ENCODE peak calls at places on chromosomes 1 and 21, in nine cellular contexts. Y is psoas muscle, S is prostate gland, K is retinal pigment epithelial cell, J is WTC11, F is right atrium auricular region, Q is fibroblast of pulmonary artery, H is astrocyte of the spinal cord, V is foreskin keratinocyte. C is an unnamed sample.

GRCh38 chr1:170910273-170910672 is 25.1 kb upstream of the MROH9 start:
- DNase-seq in K (no peak), Q (peak; percentile 81), F (no peak), J (no peak), S (no peak), H (peak; percentile 31), V (no peak), Y (no peak), C (peak; percentile 52)

GRCh38 chr1:1435094-1435903 is at the start of gene VWA1:
- DNase-seq in S (peak; percentile 80), K (no peak), Q (peak; percentile 65), Y (peak; percentile 86), H (peak; percentile 56), J (peak; percentile 69), V (no peak), F (no peak), C (no peak)

GRCh38 chr1:61757945-61758344 is 15.7 kb downstream of the PATJ start:
- DNase-seq in K (no peak), Q (peak; percentile 54), V (no peak), S (no peak), Y (no peak), F (no peak), H (no peak), J (no peak), C (peak; percentile 71)

GRCh38 chr1:151458936-151459330 is 361 bp downstream of the POGZ start:
- DNase-seq in F (peak; percentile 62), K (no peak), V (no peak), Q (peak; percentile 71), H (peak; percentile 68), J (peak; percentile 74), S (peak; percentile 40), Y (peak; percentile 86), C (peak; percentile 37)

GRCh38 chr1:205588691-205589445 is 42.9 kb downstream of the ELK4 start:
- DNase-seq in H (peak; percentile 58), S (no peak), V (no peak), J (peak; percentile 70), K (no peak), F (no peak), Q (peak; percentile 71), Y (peak; percentile 50), C (peak; percentile 46)

GRCh38 chr1:93820554-93821411 is 58.2 kb downstream of the DNTTIP2 start:
- DNase-seq in Y (no peak), J (no peak), F (no peak), K (no peak), S (no peak), H (no peak), Q (no peak), V (no peak), C (no peak)

GRCh38 chr1:244301595-244302130 is 150.0 kb downstream of the ADSS2 start:
- DNase-seq in K (no peak), J (no peak), V (no peak), Y (no peak), F (no peak), H (no peak), S (no peak), Q (no peak), C (no peak)

GRCh38 chr1:70486676-70487470 is 75.8 kb downstream of the CTH start:
- DNase-seq in F (no peak), H (peak; percentile 91), K (peak; percentile 74), S (no peak), Q (peak; percentile 73), Y (no peak), J (no peak), V (peak; percentile 88), C (peak; percentile 79)

GRCh38 chr1:89605692-89606091 is 27.2 kb upstream of the LRRC8C start:
- DNase-seq in Y (no peak), H (peak; percentile 77), V (no peak), S (no peak), K (peak; percentile 69), J (no peak), F (no peak), Q (peak; percentile 80), C (peak; percentile 30)

GRCh38 chr21:25563399-25564116 is 43.7 kb downstream of the MRPL39 start:
- DNase-seq in J (no peak), K (no peak), V (no peak), F (no peak), Q (peak; percentile 29), Y (no peak), S (no peak), H (peak; percentile 40), C (no peak)

GRCh38 chr21:25562660-25563059 is 44.6 kb downstream of the MRPL39 start:
- DNase-seq in V (no peak), Y (no peak), K (no peak), J (no peak), F (no peak), S (no peak), H (peak; percentile 16), Q (no peak), C (no peak)

GRCh38 chr21:25564349-25564948 is 42.8 kb downstream of the MRPL39 start:
- DNase-seq in J (no peak), F (no peak), K (no peak), Y (no peak), Q (no peak), V (no peak), S (no peak), H (no peak), C (no peak)

GRCh38 chr21:25560151-25560783 is 47.0 kb downstream of the MRPL39 start:
- DNase-seq in Y (no peak), V (no peak), H (no peak), F (no peak), S (no peak), K (no peak), J (no peak), Q (peak; percentile 23), C (no peak)

DNA sequence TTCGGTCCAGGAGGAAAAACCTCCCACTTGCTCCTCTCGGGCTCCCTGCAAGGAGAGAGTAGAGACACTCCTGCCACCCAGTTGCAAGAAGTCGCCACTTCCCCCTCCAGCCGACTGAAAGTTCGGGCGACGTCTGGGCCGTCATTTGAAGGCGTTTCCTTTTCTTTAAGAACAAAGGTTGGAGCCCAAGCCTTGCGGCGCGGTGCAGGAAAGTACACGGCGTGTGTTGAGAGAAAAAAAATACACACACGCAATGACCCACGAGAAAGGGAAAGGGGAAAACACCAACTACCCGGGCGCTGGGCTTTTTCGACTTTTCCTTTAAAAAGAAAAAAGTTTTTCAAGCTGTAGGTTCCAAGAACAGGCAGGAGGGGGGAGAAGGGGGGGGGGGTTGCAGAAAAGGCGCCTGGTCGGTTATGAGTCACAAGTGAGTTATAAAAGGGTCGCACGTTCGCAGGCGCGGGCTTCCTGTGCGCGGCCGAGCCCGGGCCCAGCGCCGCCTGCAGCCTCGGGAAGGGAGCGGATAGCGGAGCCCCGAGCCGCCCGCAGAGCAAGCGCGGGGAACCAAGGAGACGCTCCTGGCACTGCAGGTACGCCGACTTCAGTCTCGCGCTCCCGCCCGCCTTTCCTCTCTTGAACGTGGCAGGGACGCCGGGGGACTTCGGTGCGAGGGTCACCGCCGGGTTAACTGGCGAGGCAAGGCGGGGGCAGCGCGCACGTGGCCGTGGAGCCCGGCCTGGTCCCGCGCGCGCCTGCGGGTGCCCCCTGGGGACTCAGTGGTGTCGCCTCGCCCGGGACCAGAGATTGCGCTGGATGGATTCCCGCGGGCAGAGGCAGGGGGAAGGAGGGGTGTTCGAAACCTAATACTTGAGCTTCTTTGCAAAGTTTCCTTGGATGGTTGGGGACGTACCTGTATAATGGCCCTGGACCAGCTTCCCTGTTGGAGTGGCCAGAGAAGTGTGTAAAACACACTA is 45.3 kb downstream of the MRPL39 start:
- DNase-seq in H (peak; percentile 87), Q (peak; percentile 73), V (no peak), F (peak; percentile 69), K (peak; percentile 22), Y (peak; percentile 70), S (no peak), J (peak; percentile 74), C (peak; percentile 65)
- TF ChIP-seq CTCF in H (peak; percentile 34), Q (peak; percentile 13), V (peak; percentile 54), F (no peak), K (peak; percentile 26), Y (peak; percentile 5), S (no peak), J (no peak), C (peak; percentile 57)

GRCh38 chr1:162091681-162092524 is 22.4 kb downstream of the NOS1AP start:
- DNase-seq in S (no peak), H (peak; percentile 17), Q (no peak), Y (no peak), J (no peak), F (no peak), V (no peak), K (no peak), C (no peak)
- TF ChIP-seq CTCF in S (no peak), H (no peak), Q (no peak), Y (no peak), J (no peak), F (no peak), V (no peak), K (no peak), C (no peak)

GRCh38 chr1:91075233-91076135 is 53.6 kb upstream of the ZNF644 start:
- DNase-seq in H (no peak), V (no peak), F (no peak), Y (no peak), J (no peak), K (no peak), Q (peak; percentile 32), S (no peak), C (no peak)
- TF ChIP-seq CTCF in H (no peak), V (no peak), F (no peak), Y (no peak), J (no peak), K (no peak), Q (no peak), S (no peak), C (no peak)

GRCh38 chr1:154998818-154999650 is 3.6 kb upstream of the ZBTB7B start:
- DNase-seq in K (no peak), Q (peak; percentile 80), J (peak; percentile 90), F (no peak), Y (peak; percentile 80), S (peak; percentile 44), V (no peak), H (peak; percentile 70), C (peak; percentile 56)

GRCh38 chr1:155000475-155000724 is 2.2 kb upstream of the ZBTB7B start:
- DNase-seq in Y (no peak), Q (no peak), H (no peak), F (no peak), K (no peak), J (peak; percentile 36), V (no peak), S (peak; percentile 57), C (no peak)

GRCh38 chr1:154999651-155000474 is 2.7 kb upstream of the ZBTB7B start:
- DNase-seq in H (no peak), Q (no peak), Y (peak; percentile 60), J (peak; percentile 77), F (no peak), V (no peak), K (no peak), S (peak; percentile 57), C (no peak)

GRCh38 chr1:154996966-154997701 is 3.7 kb downstream of the LENEP start:
- DNase-seq in H (no peak), K (no peak), S (no peak), Q (no peak), F (no peak), J (no peak), Y (peak; percentile 39), V (no peak), C (no peak)

DNA sequence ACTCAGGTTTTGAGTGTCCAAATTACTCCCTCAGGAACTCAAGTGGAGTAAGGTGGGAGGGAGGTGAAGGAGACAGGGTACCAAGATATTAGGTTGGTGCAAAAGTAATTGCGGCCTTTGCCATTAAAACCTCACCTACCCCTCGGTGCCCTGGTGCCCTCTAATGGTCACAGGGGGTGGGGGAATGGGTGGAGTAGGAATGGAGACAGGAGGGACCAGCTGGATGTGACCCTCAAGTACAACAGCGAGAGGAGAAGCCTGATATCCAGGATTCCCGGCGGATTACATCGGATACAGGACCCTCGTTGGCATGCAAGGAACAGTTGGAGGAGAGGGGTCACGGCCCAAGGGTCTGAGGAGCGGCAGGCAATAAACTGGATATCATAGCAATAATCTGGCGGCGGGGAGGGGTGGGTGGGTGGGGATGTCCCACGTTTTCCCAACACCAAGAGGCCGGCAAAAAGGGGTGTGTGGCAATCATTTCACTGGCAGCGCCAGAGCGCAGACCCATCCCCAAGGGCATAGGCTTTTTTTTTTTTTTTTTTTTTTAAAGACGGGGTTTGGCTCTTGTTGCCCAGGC is 4.3 kb upstream of the ZBTB7B start:
- DNase-seq in S (no peak), K (no peak), J (no peak), H (no peak), Q (no peak), F (no peak), V (no peak), Y (peak; percentile 48), C (no peak)
- TF ChIP-seq CTCF in S (no peak), K (peak; percentile 15), J (no peak), H (no peak), Q (no peak), F (no peak), V (peak; percentile 40), Y (peak; percentile 22), C (no peak)

C was measured in HFFc6.